ENCODE peak calls at places on chromosomes 11 and 22, in nine cellular contexts. One of them, this sample, is unnamed.

GRCh38 chr11:37504066-37504611 is 906.1 kb upstream of the RAG2 start:
- DNase-seq in stimulated activated CD8-positive, alpha-beta memory T cell treated with anti-CD3 and anti-CD28 coated beads, Interleukin-4, amount 100 ng/mL, for 4 hours: no peak
- DNase-seq in stimulated activated CD4-positive, alpha-beta T cell treated with anti-CD3 and anti-CD28 coated beads, Interleukin-2, amount 100 ng/mL, for 24 hours: no peak
- DNase-seq in substantia nigra: no peak
- DNase-seq in GM23248: peak; percentile 33
- DNase-seq in left lung: no peak
- DNase-seq in cardiac fibroblast: peak; percentile 68
- DNase-seq in foreskin keratinocyte: peak; percentile 94
- DNase-seq in ELF-1: peak; percentile 11
- DNase-seq in this sample: peak; percentile 92

GRCh38 chr22:49645257-49645656 is 182.4 kb downstream of the BRD1 start:
- DNase-seq in GM23248: no peak
- DNase-seq in cardiac fibroblast: no peak
- DNase-seq in stimulated activated CD8-positive, alpha-beta memory T cell treated with anti-CD3 and anti-CD28 coated beads, Interleukin-4, amount 100 ng/mL, for 4 hours: no peak
- DNase-seq in foreskin keratinocyte: no peak
- DNase-seq in ELF-1: no peak
- DNase-seq in substantia nigra: no peak
- DNase-seq in left lung: no peak
- DNase-seq in stimulated activated CD4-positive, alpha-beta T cell treated with anti-CD3 and anti-CD28 coated beads, Interleukin-2, amount 100 ng/mL, for 24 hours: no peak
- DNase-seq in this sample: no peak

GRCh38 chr11:97770570-97770969 is 1250.2 kb upstream of the CNTN5 start:
- DNase-seq in GM23248: no peak
- DNase-seq in stimulated activated CD4-positive, alpha-beta T cell treated with anti-CD3 and anti-CD28 coated beads, Interleukin-2, amount 100 ng/mL, for 24 hours: no peak
- DNase-seq in foreskin keratinocyte: no peak
- DNase-seq in left lung: no peak
- DNase-seq in cardiac fibroblast: no peak
- DNase-seq in ELF-1: no peak
- DNase-seq in stimulated activated CD8-positive, alpha-beta memory T cell treated with anti-CD3 and anti-CD28 coated beads, Interleukin-4, amount 100 ng/mL, for 4 hours: no peak
- DNase-seq in substantia nigra: no peak
- DNase-seq in this sample: no peak

GRCh38 chr11:34654491-34655334 is 33.8 kb downstream of the EHF start:
- DNase-seq in GM23248: peak; percentile 75
- DNase-seq in ELF-1: peak; percentile 60
- DNase-seq in substantia nigra: peak; percentile 27
- DNase-seq in cardiac fibroblast: peak; percentile 79
- DNase-seq in stimulated activated CD8-positive, alpha-beta memory T cell treated with anti-CD3 and anti-CD28 coated beads, Interleukin-4, amount 100 ng/mL, for 4 hours: no peak
- DNase-seq in left lung: no peak
- DNase-seq in stimulated activated CD4-positive, alpha-beta T cell treated with anti-CD3 and anti-CD28 coated beads, Interleukin-2, amount 100 ng/mL, for 24 hours: no peak
- DNase-seq in foreskin keratinocyte: no peak
- DNase-seq in this sample: peak; percentile 25

GRCh38 chr22:46295277-46295971 is 1.2 kb upstream of the GTSE1 start:
- DNase-seq in stimulated activated CD4-positive, alpha-beta T cell treated with anti-CD3 and anti-CD28 coated beads, Interleukin-2, amount 100 ng/mL, for 24 hours: no peak
- DNase-seq in substantia nigra: no peak
- DNase-seq in foreskin keratinocyte: no peak
- DNase-seq in cardiac fibroblast: no peak
- DNase-seq in stimulated activated CD8-positive, alpha-beta memory T cell treated with anti-CD3 and anti-CD28 coated beads, Interleukin-4, amount 100 ng/mL, for 4 hours: no peak
- DNase-seq in ELF-1: no peak
- DNase-seq in GM23248: peak; percentile 10
- DNase-seq in left lung: no peak
- DNase-seq in this sample: no peak

GRCh38 chr22:32839776-32840571 is 38.5 kb downstream of the TIMP3 start:
- DNase-seq in substantia nigra: no peak
- DNase-seq in ELF-1: no peak
- DNase-seq in GM23248: peak; percentile 65
- DNase-seq in stimulated activated CD4-positive, alpha-beta T cell treated with anti-CD3 and anti-CD28 coated beads, Interleukin-2, amount 100 ng/mL, for 24 hours: no peak
- DNase-seq in stimulated activated CD8-positive, alpha-beta memory T cell treated with anti-CD3 and anti-CD28 coated beads, Interleukin-4, amount 100 ng/mL, for 4 hours: no peak
- DNase-seq in left lung: no peak
- DNase-seq in cardiac fibroblast: peak; percentile 50
- DNase-seq in foreskin keratinocyte: no peak
- DNase-seq in this sample: peak; percentile 10

GRCh38 chr11:64339754-64340408 is at the start of gene CCDC88B:
- DNase-seq in stimulated activated CD8-positive, alpha-beta memory T cell treated with anti-CD3 and anti-CD28 coated beads, Interleukin-4, amount 100 ng/mL, for 4 hours: peak; percentile 58
- DNase-seq in left lung: peak; percentile 96
- DNase-seq in substantia nigra: peak; percentile 12
- DNase-seq in GM23248: no peak
- DNase-seq in cardiac fibroblast: no peak
- DNase-seq in stimulated activated CD4-positive, alpha-beta T cell treated with anti-CD3 and anti-CD28 coated beads, Interleukin-2, amount 100 ng/mL, for 24 hours: peak; percentile 81
- DNase-seq in foreskin keratinocyte: no peak
- DNase-seq in ELF-1: no peak
- DNase-seq in this sample: no peak

GRCh38 chr11:114559425-114560310 is at the start of gene NXPE1:
- DNase-seq in substantia nigra: no peak
- DNase-seq in ELF-1: no peak
- DNase-seq in left lung: no peak
- DNase-seq in stimulated activated CD4-positive, alpha-beta T cell treated with anti-CD3 and anti-CD28 coated beads, Interleukin-2, amount 100 ng/mL, for 24 hours: no peak
- DNase-seq in foreskin keratinocyte: no peak
- DNase-seq in GM23248: no peak
- DNase-seq in stimulated activated CD8-positive, alpha-beta memory T cell treated with anti-CD3 and anti-CD28 coated beads, Interleukin-4, amount 100 ng/mL, for 4 hours: no peak
- DNase-seq in cardiac fibroblast: no peak
- DNase-seq in this sample: no peak

GRCh38 chr22:31143537-31143936 is 3.2 kb upstream of the PLA2G3 start:
- DNase-seq in cardiac fibroblast: no peak
- DNase-seq in stimulated activated CD8-positive, alpha-beta memory T cell treated with anti-CD3 and anti-CD28 coated beads, Interleukin-4, amount 100 ng/mL, for 4 hours: no peak
- DNase-seq in foreskin keratinocyte: no peak
- DNase-seq in left lung: no peak
- DNase-seq in substantia nigra: no peak
- DNase-seq in ELF-1: no peak
- DNase-seq in GM23248: no peak
- DNase-seq in stimulated activated CD4-positive, alpha-beta T cell treated with anti-CD3 and anti-CD28 coated beads, Interleukin-2, amount 100 ng/mL, for 24 hours: no peak
- DNase-seq in this sample: no peak

GRCh38 chr11:65316979-65317786 is 2.5 kb downstream of the CDC42EP2 start:
- DNase-seq in stimulated activated CD8-positive, alpha-beta memory T cell treated with anti-CD3 and anti-CD28 coated beads, Interleukin-4, amount 100 ng/mL, for 4 hours: no peak
- DNase-seq in cardiac fibroblast: peak; percentile 84
- DNase-seq in GM23248: peak; percentile 96
- DNase-seq in substantia nigra: no peak
- DNase-seq in ELF-1: no peak
- DNase-seq in stimulated activated CD4-positive, alpha-beta T cell treated with anti-CD3 and anti-CD28 coated beads, Interleukin-2, amount 100 ng/mL, for 24 hours: no peak
- DNase-seq in foreskin keratinocyte: peak; percentile 45
- DNase-seq in left lung: peak; percentile 69
- DNase-seq in this sample: no peak

GRCh38 chr22:44181033-44181911 is 547 bp downstream of the PARVG start:
- DNase-seq in ELF-1: no peak
- DNase-seq in left lung: peak; percentile 93
- DNase-seq in stimulated activated CD8-positive, alpha-beta memory T cell treated with anti-CD3 and anti-CD28 coated beads, Interleukin-4, amount 100 ng/mL, for 4 hours: peak; percentile 32
- DNase-seq in foreskin keratinocyte: no peak
- DNase-seq in GM23248: no peak
- DNase-seq in substantia nigra: no peak
- DNase-seq in cardiac fibroblast: no peak
- DNase-seq in stimulated activated CD4-positive, alpha-beta T cell treated with anti-CD3 and anti-CD28 coated beads, Interleukin-2, amount 100 ng/mL, for 24 hours: peak; percentile 66
- DNase-seq in this sample: no peak

GRCh38 chr22:34880667-34881066 is 185.3 kb upstream of the ISX start:
- DNase-seq in cardiac fibroblast: no peak
- DNase-seq in foreskin keratinocyte: no peak
- DNase-seq in ELF-1: no peak
- DNase-seq in stimulated activated CD8-positive, alpha-beta memory T cell treated with anti-CD3 and anti-CD28 coated beads, Interleukin-4, amount 100 ng/mL, for 4 hours: no peak
- DNase-seq in stimulated activated CD4-positive, alpha-beta T cell treated with anti-CD3 and anti-CD28 coated beads, Interleukin-2, amount 100 ng/mL, for 24 hours: no peak
- DNase-seq in GM23248: no peak
- DNase-seq in left lung: no peak
- DNase-seq in substantia nigra: no peak
- DNase-seq in this sample: no peak

GRCh38 chr11:75432911-75433321 is at the start of gene KLHL35:
- DNase-seq in stimulated activated CD4-positive, alpha-beta T cell treated with anti-CD3 and anti-CD28 coated beads, Interleukin-2, amount 100 ng/mL, for 24 hours: no peak
- DNase-seq in stimulated activated CD8-positive, alpha-beta memory T cell treated with anti-CD3 and anti-CD28 coated beads, Interleukin-4, amount 100 ng/mL, for 4 hours: no peak
- DNase-seq in GM23248: no peak
- DNase-seq in ELF-1: no peak
- DNase-seq in cardiac fibroblast: no peak
- DNase-seq in substantia nigra: peak; percentile 21
- DNase-seq in foreskin keratinocyte: no peak
- DNase-seq in left lung: peak; percentile 62
- DNase-seq in this sample: no peak